ENCODE peak calls at places on chromosomes 4 and X, in six cellular contexts. X, Z, R, H, Y and F are unnamed samples.

GRCh38 chr4:137749466-137749865 is 217.2 kb upstream of the PCDH18 start:
- DNase-seq in X (no peak), Z (no peak), R (no peak), H (peak; percentile 18), Y (no peak), F (peak; percentile 9)

GRCh38 chr4:140426610-140427103 is 791 bp downstream of the CLGN start:
- DNase-seq in X (no peak), Z (peak; percentile 55), R (no peak), H (no peak), Y (no peak), F (no peak)

GRCh38 chrX:155065035-155065734 is 5.8 kb downstream of the CMC4 start:
- DNase-seq in X (no peak), Z (no peak), R (no peak), H (peak; percentile 9), Y (peak; percentile 30), F (no peak)

GRCh38 chrX:154435171-154435733 is 1.7 kb upstream of the GDI1 start:
- DNase-seq in X (no peak), Z (no peak), R (no peak), H (no peak), Y (no peak), F (no peak)

GRCh38 chr4:76074995-76075600 is 589 bp downstream of the ART3 start:
- DNase-seq in X (no peak), Z (no peak), R (no peak), H (no peak), Y (no peak), F (no peak)

GRCh38 chrX:153871451-153871850 is 14.5 kb downstream of the L1CAM start:
- DNase-seq in X (no peak), Z (peak; percentile 49), R (no peak), H (no peak), Y (no peak), F (no peak)

GRCh38 chr4:21209854-21210253 is 509.6 kb downstream of the PACRGL start:
- DNase-seq in X (no peak), Z (no peak), R (no peak), H (no peak), Y (no peak), F (peak; percentile 24)

GRCh38 chr4:182105416-182105815 is 137.8 kb upstream of the TENM3 start:
- DNase-seq in X (no peak), Z (no peak), R (no peak), H (no peak), Y (no peak), F (no peak)

GRCh38 chr4:41197495-41197894 is 16.8 kb downstream of the APBB2 start:
- DNase-seq in X (no peak), Z (no peak), R (no peak), H (no peak), Y (no peak), F (no peak)

GRCh38 chr4:168486961-168487820 is 6.9 kb upstream of the DDX60L start:
- DNase-seq in X (no peak), Z (no peak), R (no peak), H (no peak), Y (peak; percentile 7), F (no peak)

GRCh38 chr4:127400736-127401346 is 231.9 kb upstream of the INTU start:
- DNase-seq in X (peak; percentile 86), Z (peak; percentile 67), R (no peak), H (peak; percentile 56), Y (peak; percentile 3), F (peak; percentile 68)

GRCh38 chr4:38870098-38870850 is 2.7 kb downstream of the FAM114A1 start:
- DNase-seq in X (no peak), Z (no peak), R (no peak), H (no peak), Y (no peak), F (no peak)

GRCh38 chrX:35115205-35115604 is 172.6 kb downstream of the FAM47B start:
- DNase-seq in X (no peak), Z (no peak), R (no peak), H (no peak), Y (no peak), F (peak; percentile 20)

GRCh38 chrX:38664285-38664684 is 102.9 kb downstream of the TSPAN7 start:
- DNase-seq in X (peak; percentile 62), Z (peak; percentile 20), R (no peak), H (peak; percentile 3), Y (peak; percentile 2), F (peak; percentile 20)

GRCh38 chr4:127622923-127623754 is 9.6 kb upstream of the INTU start:
- DNase-seq in X (peak; percentile 94), Z (peak; percentile 65), R (no peak), H (no peak), Y (no peak), F (peak; percentile 57)

GRCh38 chrX:40570346-40571093 is 10.2 kb upstream of the ATP6AP2 start:
- DNase-seq in X (peak; percentile 75), Z (no peak), R (no peak), H (no peak), Y (no peak), F (no peak)

GRCh38 chrX:121308276-121308805 is 260.9 kb downstream of the GLUD2 start:
- DNase-seq in X (peak; percentile 60), Z (peak; percentile 12), R (peak; percentile 54), H (peak; percentile 60), Y (peak; percentile 23), F (no peak)

GRCh38 chrX:116232833-116233232 is 62.3 kb downstream of the AGTR2 start:
- DNase-seq in X (no peak), Z (no peak), R (no peak), H (no peak), Y (no peak), F (peak; percentile 17)

GRCh38 chr4:71595576-71596108 is 188.2 kb downstream of the GC start:
- DNase-seq in X (no peak), Z (no peak), R (no peak), H (no peak), Y (no peak), F (no peak)

GRCh38 chr4:67680568-67681222 is 20.3 kb downstream of the UBA6 start:
- DNase-seq in X (no peak), Z (no peak), R (no peak), H (peak; percentile 41), Y (no peak), F (no peak)

GRCh38 chr4:185730387-185730786 is 81.6 kb downstream of the SORBS2 start:
- DNase-seq in X (no peak), Z (no peak), R (no peak), H (no peak), Y (no peak), F (no peak)

GRCh38 chrX:153649178-153649914 is 2.3 kb downstream of the DUSP9 start:
- DNase-seq in X (peak; percentile 86), Z (peak; percentile 49), R (peak; percentile 40), H (no peak), Y (peak; percentile 71), F (no peak)

GRCh38 chr4:99352602-99353580 is at the start of gene ADH1C:
- DNase-seq in X (no peak), Z (no peak), R (no peak), H (no peak), Y (no peak), F (no peak)

GRCh38 chrX:18887821-18888205 is 96.1 kb downstream of the PHKA2 start:
- DNase-seq in X (no peak), Z (no peak), R (no peak), H (no peak), Y (no peak), F (no peak)

GRCh38 chr4:151004222-151004621 is 10.9 kb downstream of the LRBA start:
- DNase-seq in X (no peak), Z (no peak), R (no peak), H (peak; percentile 60), Y (no peak), F (peak; percentile 77)

GRCh38 chr4:1871471-1872021 is 353 bp downstream of the NSD2 start:
- DNase-seq in X (peak; percentile 77), Z (no peak), R (no peak), H (no peak), Y (no peak), F (peak; percentile 35)

GRCh38 chr4:165627128-165627527 is 245.9 kb upstream of the TLL1 start:
- DNase-seq in X (no peak), Z (no peak), R (no peak), H (no peak), Y (no peak), F (no peak)

GRCh38 chrX:120269379-120270035 is 18.9 kb downstream of the ZBTB33 start:
- DNase-seq in X (no peak), Z (no peak), R (no peak), H (no peak), Y (no peak), F (no peak)

GRCh38 chr4:57077550-57078311 is 32.5 kb downstream of the IGFBP7 start:
- DNase-seq in X (peak; percentile 72), Z (no peak), R (no peak), H (peak; percentile 90), Y (no peak), F (peak; percentile 71)

GRCh38 chr4:142850478-142850877 is 4.4 kb upstream of the INPP4B start:
- DNase-seq in X (no peak), Z (no peak), R (no peak), H (no peak), Y (no peak), F (no peak)

GRCh38 chr4:53635697-53636483 is 44.6 kb upstream of the LNX1 start:
- DNase-seq in X (no peak), Z (no peak), R (no peak), H (no peak), Y (no peak), F (no peak)

GRCh38 chr4:15525080-15525479 is 55.4 kb downstream of the CC2D2A start:
- DNase-seq in X (no peak), Z (no peak), R (no peak), H (no peak), Y (no peak), F (no peak)

GRCh38 chrX:40097101-40097491 is 662 bp downstream of the BCOR start:
- DNase-seq in X (no peak), Z (no peak), R (no peak), H (no peak), Y (no peak), F (no peak)

GRCh38 chr4:1410491-1411325 is 4.5 kb upstream of the NKX1-1 start:
- DNase-seq in X (peak; percentile 97), Z (peak; percentile 100), R (peak; percentile 37), H (no peak), Y (no peak), F (peak; percentile 33)

GRCh38 chrX:111005151-111005550 is 90.8 kb upstream of the PAK3 start:
- DNase-seq in X (no peak), Z (no peak), R (no peak), H (no peak), Y (no peak), F (no peak)

GRCh38 chrX:9578083-9578779 is 113.4 kb downstream of the TBL1X start:
- DNase-seq in X (no peak), Z (no peak), R (no peak), H (no peak), Y (no peak), F (no peak)

GRCh38 chr4:8082517-8083055 is 76.0 kb downstream of the ABLIM2 start:
- DNase-seq in X (no peak), Z (no peak), R (no peak), H (no peak), Y (no peak), F (peak; percentile 83)